ENCODE peak calls at places on chromosome 14, in five cellular contexts. H, M, P, I and Z are unnamed samples.

GRCh38 chr14:105474478-105475268 is at the start of gene CRIP2:
- DNase-seq in H (peak), M (peak), P (peak), I (peak), Z (no peak)

GRCh38 chr14:55807536-55807935 is 227.5 kb downstream of the KTN1 start:
- DNase-seq in H (no peak), M (no peak), P (no peak), I (no peak), Z (no peak)

GRCh38 chr14:29494312-29494711 is 433.3 kb downstream of the PRKD1 start:
- DNase-seq in H (no peak), M (no peak), P (no peak), I (no peak), Z (no peak)

GRCh38 chr14:81400202-81400678 is at the start of gene STON2:
- DNase-seq in H (peak), M (no peak), P (peak), I (no peak), Z (no peak)

GRCh38 chr14:73878436-73878835 is 8.2 kb upstream of the ZNF410 start:
- DNase-seq in H (no peak), M (peak), P (no peak), I (no peak), Z (no peak)

GRCh38 chr14:72401632-72402428 is 469.6 kb downstream of the RGS6 start:
- DNase-seq in H (no peak), M (no peak), P (no peak), I (no peak), Z (no peak)

GRCh38 chr14:75053396-75054289 is 2.4 kb upstream of the MLH3 start:
- DNase-seq in H (no peak), M (no peak), P (no peak), I (no peak), Z (no peak)

GRCh38 chr14:22572562-22573058 is 16.4 kb downstream of the DAD1 start:
- DNase-seq in H (peak), M (peak), P (no peak), I (no peak), Z (peak)

GRCh38 chr14:37890095-37890494 is 294.7 kb downstream of the TTC6 start:
- DNase-seq in H (no peak), M (no peak), P (no peak), I (no peak), Z (no peak)

GRCh38 chr14:42057176-42057575 is 450.5 kb downstream of the LRFN5 start:
- DNase-seq in H (no peak), M (peak), P (no peak), I (no peak), Z (no peak)

GRCh38 chr14:56490379-56490778 is 89.2 kb upstream of the TMEM260 start:
- DNase-seq in H (peak), M (peak), P (no peak), I (no peak), Z (peak)

GRCh38 chr14:23183479-23183878 is at the start of gene SLC7A8:
- DNase-seq in H (no peak), M (no peak), P (no peak), I (peak), Z (no peak)

GRCh38 chr14:75859746-75860145 is 122.0 kb downstream of the TGFB3 start:
- DNase-seq in H (no peak), M (no peak), P (no peak), I (no peak), Z (no peak)

GRCh38 chr14:104393199-104393897 is 186.2 kb upstream of the C14orf180 start:
- DNase-seq in H (no peak), M (no peak), P (no peak), I (no peak), Z (no peak)
- TF ChIP-seq RFX5 in H (no peak), M (no peak), P (no peak), I (no peak), Z (no peak)

DNA sequence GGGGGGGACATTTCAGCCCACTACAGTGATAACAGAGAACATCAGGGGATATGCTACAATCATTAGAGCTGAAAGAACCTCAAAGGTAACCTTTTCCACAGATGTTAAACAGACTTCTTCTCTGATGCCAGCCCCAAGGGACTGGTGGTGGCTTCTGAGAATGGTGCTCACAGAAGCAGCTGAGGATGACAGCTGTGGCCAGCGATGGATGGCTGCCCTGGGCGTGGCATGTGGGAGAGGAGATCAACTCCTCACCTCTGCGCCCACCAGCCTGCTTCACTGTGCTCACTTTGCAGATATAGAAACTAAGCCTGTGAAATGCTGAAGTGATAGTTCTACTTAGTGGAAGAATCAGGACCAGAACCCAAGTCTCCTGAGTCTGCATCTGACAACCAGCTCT is 33.0 kb downstream of the FOXN3 start:
- DNase-seq in H (no peak), M (no peak), P (no peak), I (no peak), Z (no peak)
- TF ChIP-seq RFX5 in H (no peak), M (no peak), P (no peak), I (no peak), Z (no peak)

GRCh38 chr14:54087376-54087775 is 130.8 kb upstream of the BMP4 start:
- DNase-seq in H (no peak), M (no peak), P (no peak), I (no peak), Z (no peak)
- TF ChIP-seq RFX5 in H (no peak), M (no peak), P (no peak), I (no peak), Z (no peak)

GRCh38 chr14:32205554-32205953 is 2.5 kb upstream of the RNU6-8 start:
- DNase-seq in H (no peak), M (no peak), P (no peak), I (no peak), Z (no peak)

GRCh38 chr14:32202468-32202865 is 602 bp downstream of the RNU6-8 start:
- DNase-seq in H (peak), M (peak), P (no peak), I (no peak), Z (peak)

GRCh38 chr14:32202941-32203882 is at the start of gene RNU6-8:
- DNase-seq in H (peak), M (peak), P (peak), I (peak), Z (peak)

GRCh38 chr14:32201816-32202467 is at the start of gene RNU6-7:
- DNase-seq in H (peak), M (peak), P (no peak), I (peak), Z (peak)

DNA sequence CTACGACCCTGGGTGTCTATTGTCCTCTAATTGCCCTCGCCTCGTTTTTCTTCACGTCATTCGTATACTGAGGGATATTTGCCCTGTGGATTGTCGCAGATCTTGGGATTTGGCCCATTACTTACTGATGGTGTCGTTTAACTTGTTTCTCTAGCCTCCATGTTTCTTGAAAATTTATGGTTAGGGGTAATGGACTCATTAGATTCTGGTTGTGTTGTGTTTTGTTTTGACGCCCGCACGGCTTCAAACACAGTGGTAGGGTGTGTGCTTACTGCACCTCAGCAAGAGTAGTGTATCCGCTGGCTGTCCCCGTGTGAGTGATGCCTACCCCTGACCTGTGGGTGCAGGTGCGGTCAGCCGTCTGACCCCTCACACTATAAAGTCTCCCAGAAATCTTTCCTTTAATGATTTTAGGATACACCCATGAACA is 874 bp upstream of the RNU6-8 start:
- DNase-seq in H (peak), M (no peak), P (no peak), I (no peak), Z (peak)
- TF ChIP-seq RFX5 in H (no peak), M (no peak), P (no peak), I (no peak), Z (no peak)

GRCh38 chr14:100890451-100890850 is 13.1 kb downstream of the RTL1 start:
- DNase-seq in H (no peak), M (no peak), P (no peak), I (no peak), Z (no peak)
- TF ChIP-seq RFX5 in H (no peak), M (no peak), P (no peak), I (no peak), Z (no peak)

GRCh38 chr14:65750906-65751305 is 338.4 kb downstream of the FUT8 start:
- DNase-seq in H (no peak), M (no peak), P (no peak), I (no peak), Z (no peak)
- TF ChIP-seq RFX5 in H (no peak), M (no peak), P (no peak), I (no peak), Z (no peak)

GRCh38 chr14:51419685-51420084 is 179.6 kb downstream of the TMX1 start:
- DNase-seq in H (peak), M (no peak), P (no peak), I (no peak), Z (no peak)
- TF ChIP-seq RFX5 in H (no peak), M (no peak), P (no peak), I (no peak), Z (no peak)

DNA sequence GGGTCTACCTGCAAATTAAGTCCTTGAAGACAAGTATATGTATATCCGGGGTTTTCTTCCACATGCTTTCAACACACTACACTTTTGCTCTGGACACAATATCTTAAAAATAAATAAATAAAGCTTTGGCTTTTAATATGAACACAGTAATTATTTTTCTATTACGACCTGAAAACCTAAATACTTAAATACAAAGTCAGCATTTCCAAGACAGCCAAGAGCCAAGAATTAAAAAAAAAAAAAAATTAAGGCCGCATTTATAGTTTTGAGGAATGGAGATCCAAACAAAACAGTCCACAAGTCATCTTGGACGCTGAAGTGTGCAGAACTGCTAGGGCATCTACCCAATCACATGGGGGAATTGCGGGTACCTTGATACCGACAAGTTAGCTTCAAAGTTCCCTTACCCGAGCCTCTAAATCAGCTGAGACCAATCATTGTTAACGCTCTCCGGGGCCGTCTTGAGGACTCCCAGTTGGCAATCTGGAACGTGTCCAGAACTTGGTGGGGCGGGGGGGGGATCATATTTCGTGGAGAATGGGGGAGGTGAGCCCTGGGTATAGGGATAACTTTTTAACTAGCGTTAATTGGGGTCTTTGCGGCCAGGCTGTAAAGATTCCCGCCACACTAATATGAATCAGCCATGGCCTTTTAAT is 731 bp upstream of the PCNX4 start:
- DNase-seq in H (peak), M (peak), P (peak), I (no peak), Z (no peak)
- TF ChIP-seq RFX5 in H (no peak), M (no peak), P (no peak), I (no peak), Z (no peak)

GRCh38 chr14:68397371-68397779 is 395.5 kb downstream of the ZFP36L1 start:
- DNase-seq in H (no peak), M (no peak), P (no peak), I (no peak), Z (peak)
- TF ChIP-seq RFX5 in H (no peak), M (no peak), P (no peak), I (no peak), Z (no peak)

GRCh38 chr14:31022386-31022785 is 3.1 kb upstream of the AP4S1 start:
- DNase-seq in H (no peak), M (no peak), P (no peak), I (no peak), Z (no peak)

GRCh38 chr14:31018057-31018645 is 7.3 kb upstream of the AP4S1 start:
- DNase-seq in H (no peak), M (peak), P (no peak), I (no peak), Z (no peak)

GRCh38 chr14:31021576-31021949 is 3.9 kb upstream of the AP4S1 start:
- DNase-seq in H (no peak), M (no peak), P (no peak), I (no peak), Z (no peak)

GRCh38 chr14:31024042-31024480 is 1.4 kb upstream of the AP4S1 start:
- DNase-seq in H (no peak), M (no peak), P (no peak), I (no peak), Z (peak)

GRCh38 chr14:31020834-31021575 is 4.4 kb upstream of the AP4S1 start:
- DNase-seq in H (no peak), M (no peak), P (no peak), I (no peak), Z (no peak)
- TF ChIP-seq RFX5 in H (no peak), M (no peak), P (no peak), I (no peak), Z (no peak)